ENCODE peak calls at places on chromosome 6, in five cellular contexts. H, I, E, S and B are unnamed samples.

GRCh38 chr6:125922322-125922860 is 34.2 kb upstream of the HINT3 start:
- DNase-seq in H (no peak), E (no peak), S (no peak), I (no peak), B (no peak)

GRCh38 chr6:27966816-27967426 is 9.9 kb downstream of the OR2B6 start:
- DNase-seq in S (no peak), H (no peak), E (no peak), I (no peak), B (no peak)

GRCh38 chr6:170147832-170148708 is 142.8 kb downstream of the DLL1 start:
- DNase-seq in I (peak), S (peak), H (no peak), E (no peak), B (no peak)

GRCh38 chr6:166588691-166589333 is 2.3 kb upstream of the RAMACL start:
- DNase-seq in H (peak), E (peak), I (no peak), S (no peak), B (no peak)

GRCh38 chr6:135109761-135110160 is 55.1 kb upstream of the HBS1L start:
- DNase-seq in E (no peak), S (no peak), I (no peak), H (no peak), B (no peak)

GRCh38 chr6:150865043-150865405 is 478 bp upstream of the MTHFD1L start:
- DNase-seq in S (no peak), H (no peak), I (no peak), E (no peak), B (no peak)

GRCh38 chr6:101117397-101118185 is 236.5 kb upstream of the ASCC3 start:
- DNase-seq in E (no peak), I (no peak), S (no peak), H (no peak), B (no peak)

GRCh38 chr6:125753218-125753936 is 3.9 kb downstream of the HEY2 start:
- DNase-seq in S (no peak), H (no peak), E (no peak), I (peak), B (peak)

GRCh38 chr6:131213501-131213990 is 78.3 kb downstream of the AKAP7 start:
- DNase-seq in E (peak), S (no peak), I (no peak), H (no peak), B (no peak)

GRCh38 chr6:74368746-74369145 is 672.7 kb downstream of the CD109 start:
- DNase-seq in E (no peak), H (no peak), S (no peak), I (no peak), B (no peak)

GRCh38 chr6:50864601-50865000 is 45.9 kb downstream of the TFAP2B start:
- DNase-seq in S (no peak), E (no peak), H (no peak), I (no peak), B (no peak)

GRCh38 chr6:114339706-114340105 is 3.1 kb downstream of the HS3ST5 start:
- DNase-seq in H (no peak), E (no peak), S (no peak), I (no peak), B (no peak)

GRCh38 chr6:140276719-140277118 is 902.3 kb upstream of the CITED2 start:
- DNase-seq in H (no peak), S (no peak), E (no peak), I (no peak), B (no peak)

GRCh38 chr6:131205891-131206290 is 70.6 kb downstream of the AKAP7 start:
- DNase-seq in H (no peak), I (no peak), E (no peak), S (no peak), B (no peak)

GRCh38 chr6:137881522-137881886 is 14.4 kb downstream of the TNFAIP3 start:
- DNase-seq in E (no peak), H (no peak), I (peak), S (no peak), B (no peak)

GRCh38 chr6:42163941-42164340 is 9.2 kb upstream of the GUCA1A start:
- DNase-seq in E (no peak), H (no peak), I (no peak), S (no peak), B (no peak)

GRCh38 chr6:52399511-52400315 is 20.4 kb upstream of the EFHC1 start:
- DNase-seq in S (no peak), E (peak), H (peak), I (peak), B (no peak)

GRCh38 chr6:146601352-146601751 is 2.6 kb downstream of the ADGB start:
- DNase-seq in I (no peak), H (no peak), E (no peak), S (no peak), B (no peak)

GRCh38 chr6:139710578-139710977 is 336.1 kb upstream of the CITED2 start:
- DNase-seq in I (no peak), H (no peak), E (no peak), S (no peak), B (no peak)

GRCh38 chr6:101392561-101393230 is 812 bp upstream of the GRIK2 start:
- DNase-seq in E (no peak), H (no peak), S (no peak), I (no peak), B (no peak)

GRCh38 chr6:105882071-105882803 is 203.9 kb upstream of the PRDM1 start:
- DNase-seq in E (no peak), H (no peak), I (no peak), S (no peak), B (no peak)

GRCh38 chr6:51844391-51844735 is 243.1 kb downstream of the PKHD1 start:
- DNase-seq in E (no peak), I (no peak), S (no peak), H (no peak), B (no peak)

GRCh38 chr6:88871498-88871897 is 91.9 kb downstream of the RNGTT start:
- DNase-seq in S (no peak), E (no peak), H (no peak), I (no peak), B (no peak)

GRCh38 chr6:144845181-144845580 is 560.0 kb downstream of the UTRN start:
- DNase-seq in E (no peak), I (no peak), H (no peak), S (no peak), B (no peak)

GRCh38 chr6:72524011-72524645 is 97.7 kb upstream of the KCNQ5 start:
- DNase-seq in E (no peak), I (no peak), S (no peak), H (no peak), B (no peak)

GRCh38 chr6:29746846-29747687 is 23.8 kb downstream of the HLA-F start:
- DNase-seq in E (no peak), I (no peak), S (no peak), H (no peak), B (no peak)

GRCh38 chr6:2939315-2940009 is 31.9 kb downstream of the SERPINB6 start:
- DNase-seq in I (no peak), E (no peak), H (no peak), S (no peak), B (no peak)

GRCh38 chr6:2817778-2818443 is 23.8 kb downstream of the SERPINB1 start:
- DNase-seq in H (no peak), E (no peak), I (no peak), S (no peak), B (no peak)

GRCh38 chr6:137370871-137371633 is 123.1 kb downstream of the OLIG3 start:
- DNase-seq in H (peak), S (no peak), E (no peak), I (no peak), B (no peak)

GRCh38 chr6:158418501-158418900 is 106.2 kb downstream of the TULP4 start:
- DNase-seq in E (peak), H (no peak), I (no peak), S (no peak), B (no peak)

GRCh38 chr6:106053484-106053883 is 32.7 kb upstream of the PRDM1 start:
- DNase-seq in S (no peak), I (no peak), E (no peak), H (no peak), B (no peak)

GRCh38 chr6:53361549-53362031 is 12.8 kb upstream of the ELOVL5 start:
- DNase-seq in I (peak), E (peak), S (peak), H (no peak), B (no peak)

GRCh38 chr6:33748851-33749250 is 2.1 kb upstream of the IP6K3 start:
- DNase-seq in H (no peak), I (no peak), E (no peak), S (no peak), B (no peak)

GRCh38 chr6:5361371-5361770 is 100.1 kb downstream of the FARS2 start:
- DNase-seq in S (no peak), I (no peak), H (no peak), E (peak), B (no peak)

GRCh38 chr6:99347804-99348203 is 1.7 kb downstream of the FAXC start:
- DNase-seq in H (no peak), E (no peak), S (no peak), I (no peak), B (no peak)

GRCh38 chr6:71478834-71479541 is 190.4 kb downstream of the OGFRL1 start:
- DNase-seq in I (no peak), S (no peak), H (no peak), E (peak), B (no peak)

GRCh38 chr6:149054559-149055194 is 262.8 kb upstream of the TAB2 start:
- DNase-seq in S (no peak), H (no peak), I (no peak), E (no peak), B (no peak)

GRCh38 chr6:27651371-27651732 is 178.4 kb upstream of the ZNF184 start:
- DNase-seq in S (no peak), H (no peak), E (no peak), I (no peak), B (no peak)

GRCh38 chr6:75449625-75450206 is 43.9 kb downstream of the FILIP1 start:
- DNase-seq in S (no peak), H (no peak), E (no peak), I (no peak), B (no peak)

GRCh38 chr6:29653452-29654038 is 3.3 kb upstream of the MOG start:
- DNase-seq in E (peak), I (peak), H (peak), S (peak), B (no peak)